ENCODE peak calls at places on chromosomes 13 and 19, in six cellular contexts. X, T, P, A, H and I are unnamed samples. For H3K27me3 and H3K4me1, the result is how much of the 10 kb centered on the place peaks cover.

GRCh38 chr19:3687393-3687773 is 12.9 kb downstream of the PIP5K1C start:
- DNase-seq in X (no peak), T (no peak), P (no peak), A (no peak), H (no peak), I (peak)

GRCh38 chr19:1016647-1017114 is 4.2 kb downstream of the TMEM259 start:
- DNase-seq in X (peak), T (no peak), P (no peak), A (peak), H (no peak), I (peak)

GRCh38 chr13:58547419-58547818 is 915.9 kb downstream of the PCDH17 start:
- DNase-seq in X (no peak), T (no peak), P (no peak), A (no peak), H (no peak), I (no peak)

GRCh38 chr13:66159526-66159925 is 1070.6 kb downstream of the PCDH9 start:
- DNase-seq in X (no peak), T (no peak), P (no peak), A (no peak), H (no peak), I (no peak)

GRCh38 chr19:8307965-8308866 is at the start of gene CD320:
- DNase-seq in X (peak), T (peak), P (peak), A (peak), H (peak), I (peak)

GRCh38 chr19:44992336-44993163 is 8.7 kb upstream of the RELB start:
- DNase-seq in X (no peak), T (no peak), P (no peak), A (no peak), H (no peak), I (peak)

GRCh38 chr13:23608704-23609413 is 38.6 kb downstream of the TNFRSF19 start:
- DNase-seq in X (peak), T (peak), P (no peak), A (peak), H (no peak), I (no peak)

GRCh38 chr13:72774019-72774418 is 7.7 kb downstream of the DIS3 start:
- DNase-seq in X (no peak), T (no peak), P (no peak), A (no peak), H (no peak), I (no peak)

GRCh38 chr13:29402168-29402621 is 193.3 kb downstream of the SLC7A1 start:
- DNase-seq in X (no peak), T (no peak), P (no peak), A (peak), H (no peak), I (no peak)

GRCh38 chr13:90968510-90968909 is 379.0 kb upstream of the MIR17HG start:
- DNase-seq in X (no peak), T (no peak), P (peak), A (no peak), H (peak), I (no peak)

GRCh38 chr13:52001120-52001731 is 10.0 kb downstream of the ATP7B start:
- DNase-seq in X (no peak), T (no peak), P (peak), A (peak), H (peak), I (no peak)

GRCh38 chr19:18390075-18390909 is 4.3 kb downstream of the GDF15 start:
- DNase-seq in X (no peak), T (no peak), P (no peak), A (no peak), H (no peak), I (peak)

GRCh38 chr13:66102864-66103263 is 1127.3 kb downstream of the PCDH9 start:
- DNase-seq in X (no peak), T (no peak), P (no peak), A (peak), H (no peak), I (no peak)

GRCh38 chr19:55179570-55180484 is at the start of gene SYT5:
- DNase-seq in X (no peak), T (no peak), P (no peak), A (no peak), H (peak), I (peak)

GRCh38 chr13:30464496-30465351 is 1.0 kb downstream of the HMGB1 start:
- DNase-seq in X (peak), T (peak), P (no peak), A (peak), H (peak), I (peak)

GRCh38 chr19:44571830-44572661 is 41.3 kb upstream of the IGSF23 start:
- DNase-seq in X (no peak), T (no peak), P (no peak), A (no peak), H (no peak), I (no peak)

GRCh38 chr13:100506154-100506553 is 82.4 kb downstream of the GGACT start:
- DNase-seq in X (no peak), T (no peak), P (no peak), A (no peak), H (no peak), I (no peak)

GRCh38 chr13:107458269-107458668 is 757.1 kb downstream of the LIG4 start:
- DNase-seq in X (no peak), T (no peak), P (no peak), A (no peak), H (no peak), I (no peak)

GRCh38 chr19:42291437-42291815 is 10.5 kb upstream of the PRR19 start:
- DNase-seq in X (peak), T (no peak), P (no peak), A (no peak), H (no peak), I (peak)

GRCh38 chr13:34640179-34640929 is 301.7 kb upstream of the NBEA start:
- DNase-seq in X (no peak), T (no peak), P (no peak), A (no peak), H (peak), I (no peak)

GRCh38 chr13:106471957-106472543 is 63.4 kb downstream of the EFNB2 start:
- DNase-seq in X (no peak), T (peak), P (peak), A (peak), H (peak), I (peak)

GRCh38 chr13:49810825-49811526 is 18.5 kb upstream of the KPNA3 start:
- DNase-seq in X (no peak), T (no peak), P (no peak), A (peak), H (no peak), I (no peak)

GRCh38 chr19:41860419-41861097 is 503 bp downstream of the RPS19 start:
- DNase-seq in X (peak), T (no peak), P (no peak), A (no peak), H (peak), I (peak)

GRCh38 chr13:40764587-40765403 is 6.2 kb downstream of the MRPS31 start:
- DNase-seq in X (no peak), T (no peak), P (no peak), A (no peak), H (no peak), I (no peak)

GRCh38 chr13:108667205-108667604 is 37.8 kb downstream of the MYO16 start:
- DNase-seq in X (no peak), T (no peak), P (no peak), A (no peak), H (no peak), I (no peak)

GRCh38 chr19:34471906-34472305 is 9.7 kb upstream of the WTIP start:
- DNase-seq in X (no peak), T (no peak), P (no peak), A (no peak), H (no peak), I (no peak)

GRCh38 chr13:73898276-73898675 is 235.9 kb downstream of the KLF12 start:
- DNase-seq in X (no peak), T (no peak), P (no peak), A (no peak), H (no peak), I (no peak)

GRCh38 chr19:55146648-55147218 is 2.3 kb downstream of the TNNT1 start:
- DNase-seq in X (peak), T (no peak), P (peak), A (no peak), H (peak), I (peak)

GRCh38 chr19:10517361-10517759 is at the start of gene S1PR5:
- DNase-seq in X (no peak), T (no peak), P (no peak), A (no peak), H (peak), I (peak)

GRCh38 chr13:70432276-70432805 is 324.1 kb upstream of the KLHL1 start:
- DNase-seq in X (no peak), T (no peak), P (no peak), A (no peak), H (no peak), I (no peak)

GRCh38 chr13:36700170-36700569 is 26.4 kb downstream of the SERTM1 start:
- DNase-seq in X (no peak), T (no peak), P (no peak), A (no peak), H (no peak), I (no peak)

DNA sequence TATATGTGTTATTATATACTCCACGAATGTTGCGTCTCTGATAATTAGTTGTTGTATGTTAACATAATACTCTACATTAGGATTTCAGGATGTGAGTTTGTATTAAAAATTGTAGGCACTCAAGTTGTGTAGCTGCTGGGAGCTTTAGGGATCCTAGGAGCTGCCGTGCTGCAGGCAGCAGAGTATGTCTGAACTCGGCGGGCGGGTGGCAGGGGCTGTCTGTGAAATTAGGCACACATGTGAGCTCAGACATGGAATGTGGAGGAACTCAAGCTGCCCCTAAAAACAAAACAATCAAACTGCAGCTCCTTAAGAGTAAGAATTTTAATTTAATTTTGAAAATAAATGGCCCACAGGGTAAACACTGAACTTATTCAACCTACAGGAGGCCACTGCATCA is 22.6 kb downstream of the SERTM1 start:
- DNase-seq in X (no peak), T (no peak), P (no peak), A (no peak), H (no peak), I (no peak)
- H3K27me3 ChIP-seq in X (under half), T (under half), P (half or more), A (under half), H (under half), I (under half)

GRCh38 chr19:5977222-5977784 is 637 bp downstream of the RANBP3 start:
- DNase-seq in X (no peak), T (no peak), P (no peak), A (no peak), H (no peak), I (peak)
- H3K4me1 ChIP-seq in X (under half), T (half or more), P (under half), A (under half), H (under half), I (under half)

GRCh38 chr13:26758496-26759155 is 2.0 kb downstream of the GPR12 start:
- DNase-seq in X (no peak), T (no peak), P (no peak), A (no peak), H (no peak), I (no peak)
- H3K27me3 ChIP-seq in X (under half), T (under half), P (half or more), A (under half), H (half or more), I (half or more)

GRCh38 chr19:13181747-13182388 is 31.7 kb downstream of the IER2 start:
- DNase-seq in X (peak), T (peak), P (no peak), A (peak), H (no peak), I (peak)

GRCh38 chr19:13189600-13189999 is 39.4 kb downstream of the IER2 start:
- DNase-seq in X (no peak), T (no peak), P (no peak), A (no peak), H (no peak), I (no peak)

GRCh38 chr19:13190781-13191540 is 40.8 kb downstream of the IER2 start:
- DNase-seq in X (no peak), T (no peak), P (no peak), A (no peak), H (no peak), I (no peak)

DNA sequence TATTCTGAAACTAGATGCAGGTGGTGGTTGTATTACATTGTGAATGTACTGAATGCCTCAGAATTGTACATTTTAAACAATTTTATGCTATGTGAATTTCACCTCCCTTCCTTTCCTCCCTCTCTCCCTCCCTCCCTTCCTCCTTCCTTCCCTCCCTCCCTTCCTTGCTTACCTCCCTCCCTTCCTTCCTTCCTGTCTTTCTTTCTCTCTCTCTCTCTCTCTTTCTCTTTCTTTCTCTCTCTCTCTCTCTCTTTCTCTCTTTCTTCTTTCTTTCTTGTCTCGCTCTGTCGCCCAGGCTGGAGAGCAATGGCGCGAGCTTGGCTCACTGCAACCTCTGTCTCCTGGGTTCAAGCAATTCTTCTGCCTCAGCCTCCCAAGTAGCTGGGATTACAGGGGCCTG is 37.2 kb downstream of the IER2 start:
- DNase-seq in X (no peak), T (no peak), P (no peak), A (no peak), H (no peak), I (no peak)
- H3K4me1 ChIP-seq in X (under half), T (under half), P (under half), A (under half), H (under half), I (under half)

GRCh38 chr19:33300016-33300981 is 2.0 kb downstream of the CEBPA start:
- DNase-seq in X (peak), T (no peak), P (no peak), A (no peak), H (no peak), I (peak)

GRCh38 chr19:33301900-33302174 is 497 bp downstream of the CEBPA start:
- DNase-seq in X (no peak), T (no peak), P (no peak), A (no peak), H (peak), I (no peak)

GRCh38 chr19:33302974-33303790 is 848 bp upstream of the CEBPA start:
- DNase-seq in X (peak), T (peak), P (no peak), A (peak), H (peak), I (peak)

GRCh38 chr19:33302175-33302973 is at the start of gene CEBPA:
- DNase-seq in X (peak), T (peak), P (peak), A (peak), H (peak), I (peak)

GRCh38 chr19:33301011-33301899 is 1.1 kb downstream of the CEBPA start:
- DNase-seq in X (peak), T (no peak), P (no peak), A (no peak), H (peak), I (peak)
- H3K27me3 ChIP-seq in X (under half), T (under half), P (under half), A (half or more), H (half or more), I (half or more)

DNA sequence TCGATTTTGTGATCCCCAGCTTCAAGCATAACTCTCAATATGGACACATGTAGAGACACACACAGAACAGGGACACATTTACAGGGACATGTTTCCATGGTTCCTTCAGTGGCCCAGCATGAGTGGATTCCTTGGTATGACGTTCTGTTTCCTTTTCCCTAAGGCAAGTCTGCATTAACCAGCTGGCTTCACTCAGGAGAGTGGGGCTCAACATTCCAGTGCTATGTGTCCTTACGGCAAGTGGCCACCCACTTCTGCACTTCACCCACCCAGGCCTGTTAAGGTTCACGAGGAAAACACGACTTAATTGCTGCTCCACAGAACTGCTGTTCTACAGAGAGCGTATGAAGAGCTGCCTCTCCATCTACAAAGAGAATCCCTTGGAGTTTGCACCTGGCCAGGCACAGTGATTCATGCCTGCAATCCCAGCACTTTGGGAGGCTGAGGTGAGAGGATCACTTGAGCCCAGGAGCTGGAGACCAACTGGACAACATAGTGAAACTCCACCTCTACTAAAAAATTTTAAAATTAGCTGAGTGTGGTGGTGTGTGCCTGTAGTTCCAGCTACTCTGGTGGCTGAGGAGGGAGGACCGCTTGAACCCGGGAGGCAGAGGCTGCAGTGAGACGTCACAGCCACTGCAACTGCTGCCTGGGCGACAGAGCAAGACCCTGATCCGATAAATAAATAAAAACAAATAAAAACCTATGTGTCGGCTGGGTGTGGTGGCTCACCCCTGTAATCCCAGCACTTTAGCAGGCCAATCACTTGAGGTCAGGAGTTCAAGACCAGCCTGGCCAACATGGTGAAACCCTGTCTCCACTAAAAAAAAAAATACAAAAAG is 32.5 kb downstream of the BRD4 start:
- DNase-seq in X (no peak), T (no peak), P (no peak), A (peak), H (no peak), I (peak)
- H3K4me1 ChIP-seq in X (half or more), T (half or more), P (under half), A (under half), H (under half), I (half or more)

GRCh38 chr13:27942972-27943371 is 23.2 kb downstream of the PDX1 start:
- DNase-seq in X (no peak), T (no peak), P (no peak), A (no peak), H (no peak), I (no peak)

GRCh38 chr13:27943951-27944350 is 24.2 kb downstream of the PDX1 start:
- DNase-seq in X (no peak), T (no peak), P (no peak), A (no peak), H (no peak), I (no peak)
- H3K27me3 ChIP-seq in X (under half), T (under half), P (under half), A (under half), H (half or more), I (under half)

GRCh38 chr19:2055871-2056809 is 5.1 kb upstream of the MKNK2 start:
- DNase-seq in X (peak), T (peak), P (peak), A (peak), H (no peak), I (peak)
- H3K4me1 ChIP-seq in X (under half), T (half or more), P (half or more), A (under half), H (under half), I (under half)

DNA sequence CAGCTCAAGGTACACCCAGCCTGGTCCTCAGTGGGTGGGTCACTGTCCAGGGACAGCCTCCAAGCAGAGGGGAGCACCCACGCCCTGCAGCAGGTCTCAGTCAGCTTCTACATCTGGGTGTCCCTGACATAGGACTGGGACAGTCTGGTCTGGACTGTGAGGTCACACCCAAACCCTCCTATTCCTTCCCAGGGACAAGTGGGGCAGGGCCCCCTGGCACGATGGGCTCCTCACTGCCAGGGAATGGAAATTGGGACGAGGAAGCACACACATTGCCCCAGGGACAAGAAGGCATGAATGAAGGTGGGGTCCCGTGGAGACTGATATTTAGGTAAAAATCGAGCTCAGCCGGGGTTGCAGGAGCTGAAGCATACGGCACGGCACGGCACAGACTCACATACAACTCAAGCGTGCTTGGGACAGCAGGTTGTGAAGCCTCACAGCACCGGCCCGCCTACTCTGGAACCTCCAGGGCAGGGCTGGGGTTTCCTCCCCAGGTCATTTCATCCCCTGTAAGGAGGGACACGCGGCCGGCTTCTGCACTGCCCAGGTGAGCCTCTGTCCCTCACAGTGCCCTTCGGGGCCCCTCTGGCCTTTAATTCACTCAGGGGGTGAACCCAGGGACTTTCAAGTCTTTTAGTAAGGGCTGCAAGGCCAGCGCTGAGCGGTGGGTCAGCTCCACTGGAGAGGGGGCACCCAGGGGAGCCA is 3.5 kb downstream of the PNMA8B start:
- DNase-seq in X (no peak), T (no peak), P (no peak), A (no peak), H (no peak), I (peak)
- H3K27me3 ChIP-seq in X (under half), T (under half), P (under half), A (under half), H (half or more), I (under half)